ENCODE peak calls at places on chromosomes 13 and 19, in ten cellular contexts. C is left ventricle myocardium inferior, I is A673, O is lower lobe of right lung, Q is body of pancreas, D is IMR-90, Z is left lung, R is GM12865, S is GM13976, N is HFF-Myc. Y is an unnamed sample.

GRCh38 chr19:34260771-34261173 is 6.4 kb downstream of the GARRE1 start:
- DNase-seq in C (no peak), I (no peak), O (no peak), Q (no peak), D (peak), Z (no peak), R (no peak), S (no peak), N (no peak), Y (no peak)

GRCh38 chr13:64255988-64256387 is 2840.3 kb upstream of the PCDH20 start:
- DNase-seq in C (no peak), I (no peak), O (no peak), Q (no peak), D (no peak), Z (no peak), R (no peak), S (no peak), N (no peak), Y (no peak)

GRCh38 chr13:38979891-38980627 is 10.6 kb downstream of the STOML3 start:
- DNase-seq in C (peak), I (no peak), O (no peak), Q (peak), D (no peak), Z (no peak), R (no peak), S (no peak), N (no peak), Y (no peak)

GRCh38 chr19:49890349-49891311 is 6.1 kb downstream of the IL4I1 start:
- DNase-seq in C (no peak), I (no peak), O (peak), Q (peak), D (no peak), Z (peak), R (peak), S (peak), N (no peak), Y (peak)

GRCh38 chr13:100434010-100434763 is 154.4 kb downstream of the GGACT start:
- DNase-seq in C (no peak), I (no peak), O (no peak), Q (no peak), D (peak), Z (no peak), R (peak), S (peak), N (no peak), Y (no peak)

GRCh38 chr13:34779171-34779570 is 162.9 kb upstream of the NBEA start:
- DNase-seq in C (no peak), I (peak), O (no peak), Q (no peak), D (no peak), Z (no peak), R (no peak), S (no peak), N (no peak), Y (no peak)

GRCh38 chr13:37985281-37985680 is 115.7 kb upstream of the TRPC4 start:
- DNase-seq in C (no peak), I (peak), O (no peak), Q (no peak), D (no peak), Z (no peak), R (no peak), S (no peak), N (no peak), Y (no peak)

GRCh38 chr19:2625434-2625833 is 77.1 kb downstream of the GNG7 start:
- DNase-seq in C (peak), I (no peak), O (peak), Q (no peak), D (no peak), Z (peak), R (no peak), S (no peak), N (no peak), Y (no peak)

GRCh38 chr13:32528358-32528757 is 10.2 kb downstream of the N4BP2L2 start:
- DNase-seq in C (no peak), I (no peak), O (no peak), Q (no peak), D (peak), Z (no peak), R (no peak), S (no peak), N (no peak), Y (no peak)

GRCh38 chr13:75812751-75813181 is 176.6 kb downstream of the LMO7 start:
- DNase-seq in C (no peak), I (no peak), O (no peak), Q (peak), D (peak), Z (no peak), R (no peak), S (no peak), N (no peak), Y (no peak)

GRCh38 chr13:26604784-26605183 is 47.3 kb downstream of the WASF3 start:
- DNase-seq in C (peak), I (no peak), O (peak), Q (peak), D (no peak), Z (no peak), R (no peak), S (no peak), N (no peak), Y (no peak)

GRCh38 chr13:57425531-57425930 is 206.0 kb upstream of the PCDH17 start:
- DNase-seq in C (no peak), I (no peak), O (no peak), Q (no peak), D (no peak), Z (no peak), R (no peak), S (no peak), N (no peak), Y (no peak)

GRCh38 chr19:45767881-45768643 is 990 bp downstream of the SIX5 start:
- DNase-seq in C (peak), I (peak), O (peak), Q (peak), D (peak), Z (peak), R (peak), S (peak), N (no peak), Y (peak)

GRCh38 chr19:17576758-17577532 is 21.5 kb downstream of the COLGALT1 start:
- DNase-seq in C (no peak), I (peak), O (peak), Q (no peak), D (no peak), Z (peak), R (peak), S (peak), N (no peak), Y (peak)

GRCh38 chr13:94311893-94312292 is 167.6 kb downstream of the DCT start:
- DNase-seq in C (no peak), I (no peak), O (no peak), Q (no peak), D (peak), Z (no peak), R (no peak), S (no peak), N (no peak), Y (no peak)

GRCh38 chr13:107842562-107843180 is 372.7 kb downstream of the LIG4 start:
- DNase-seq in C (no peak), I (peak), O (no peak), Q (no peak), D (peak), Z (no peak), R (no peak), S (no peak), N (no peak), Y (no peak)

GRCh38 chr19:48596237-48596636 is 10.3 kb upstream of the SPACA4 start:
- DNase-seq in C (no peak), I (no peak), O (no peak), Q (no peak), D (no peak), Z (no peak), R (no peak), S (no peak), N (no peak), Y (no peak)

GRCh38 chr19:11286312-11286974 is 9.5 kb upstream of the TSPAN16 start:
- DNase-seq in C (peak), I (peak), O (no peak), Q (no peak), D (peak), Z (no peak), R (no peak), S (peak), N (no peak), Y (no peak)

GRCh38 chr13:48233886-48234488 is 981 bp downstream of the ITM2B start:
- DNase-seq in C (no peak), I (no peak), O (no peak), Q (no peak), D (peak), Z (no peak), R (peak), S (no peak), N (no peak), Y (no peak)

GRCh38 chr13:66071608-66072007 is 1158.5 kb downstream of the PCDH9 start:
- DNase-seq in C (no peak), I (no peak), O (no peak), Q (no peak), D (no peak), Z (no peak), R (no peak), S (no peak), N (no peak), Y (no peak)

GRCh38 chr19:44588753-44589112 is 24.6 kb upstream of the IGSF23 start:
- DNase-seq in C (no peak), I (no peak), O (no peak), Q (no peak), D (no peak), Z (no peak), R (no peak), S (no peak), N (no peak), Y (no peak)

GRCh38 chr13:112428704-112429103 is 52.5 kb downstream of the SPACA7 start:
- DNase-seq in C (no peak), I (no peak), O (no peak), Q (no peak), D (no peak), Z (no peak), R (no peak), S (no peak), N (no peak), Y (no peak)

GRCh38 chr13:96984061-96984508 is 10.2 kb downstream of the OXGR1 start:
- DNase-seq in C (no peak), I (peak), O (peak), Q (peak), D (no peak), Z (no peak), R (peak), S (peak), N (no peak), Y (peak)

GRCh38 chr19:9785367-9786331 is 17.1 kb upstream of the ZNF846 start:
- DNase-seq in C (peak), I (peak), O (peak), Q (peak), D (peak), Z (peak), R (peak), S (peak), N (peak), Y (peak)

GRCh38 chr19:6521718-6522646 is 8.8 kb upstream of the TNFSF9 start:
- DNase-seq in C (no peak), I (no peak), O (peak), Q (no peak), D (no peak), Z (no peak), R (peak), S (peak), N (no peak), Y (no peak)

DNA sequence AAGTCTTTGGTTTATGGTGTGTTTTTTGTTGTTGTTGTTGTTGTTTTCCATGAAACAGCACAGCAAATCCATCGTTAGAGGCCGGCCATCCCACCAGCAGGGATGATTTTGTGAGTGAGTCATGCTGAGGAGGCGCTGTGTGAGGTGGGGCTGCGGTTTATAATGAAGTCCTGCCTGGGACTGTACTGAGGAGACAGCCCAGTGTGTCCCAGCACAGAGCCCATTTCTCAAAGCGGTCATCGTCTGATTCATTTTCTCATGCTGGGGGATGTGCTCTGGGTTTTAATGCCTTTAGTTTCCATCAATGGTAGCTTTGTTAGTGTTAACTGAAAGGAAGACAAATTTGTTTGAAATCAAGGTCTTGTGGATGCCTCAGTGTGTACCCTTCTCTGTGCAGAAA is 129.3 kb upstream of the SERP2 start:
- DNase-seq in C (no peak), I (no peak), O (no peak), Q (no peak), D (peak), Z (no peak), R (no peak), S (no peak), N (no peak), Y (no peak)
- TF ChIP-seq CTCF in C (no peak), I (no peak), O (no peak), Q (no peak), D (no peak), Z (no peak), R (no peak), S (no peak), N (no peak), Y (no peak)

GRCh38 chr19:52749780-52750179 is 14.9 kb upstream of the ZNF611 start:
- DNase-seq in C (no peak), I (no peak), O (no peak), Q (no peak), D (no peak), Z (no peak), R (no peak), S (no peak), N (no peak), Y (no peak)

GRCh38 chr19:52742516-52742915 is 7.7 kb upstream of the ZNF611 start:
- DNase-seq in C (no peak), I (no peak), O (no peak), Q (no peak), D (no peak), Z (no peak), R (no peak), S (no peak), N (no peak), Y (no peak)

GRCh38 chr19:52748336-52748950 is 13.6 kb upstream of the ZNF611 start:
- DNase-seq in C (no peak), I (peak), O (no peak), Q (no peak), D (peak), Z (no peak), R (peak), S (no peak), N (no peak), Y (no peak)
- TF ChIP-seq CTCF in C (peak), I (peak), O (peak), Q (no peak), D (peak), Z (peak), R (no peak), S (no peak), N (no peak), Y (peak)

GRCh38 chr13:110061270-110061669 is 245.7 kb downstream of the COL4A1 start:
- DNase-seq in C (no peak), I (no peak), O (no peak), Q (no peak), D (no peak), Z (no peak), R (no peak), S (no peak), N (no peak), Y (no peak)
- TF ChIP-seq CTCF in C (no peak), I (no peak), O (no peak), Q (no peak), D (no peak), Z (no peak), R (no peak), S (no peak), N (no peak), Y (no peak)

GRCh38 chr19:32717496-32717895 is 2.1 kb upstream of the TDRD12 start:
- DNase-seq in C (no peak), I (no peak), O (no peak), Q (no peak), D (no peak), Z (no peak), R (no peak), S (no peak), N (no peak), Y (no peak)

GRCh38 chr19:32719611-32720059 is at the start of gene TDRD12:
- DNase-seq in C (no peak), I (no peak), O (no peak), Q (no peak), D (no peak), Z (peak), R (no peak), S (no peak), N (no peak), Y (no peak)

GRCh38 chr19:32718286-32718685 is 1.3 kb upstream of the TDRD12 start:
- DNase-seq in C (no peak), I (no peak), O (no peak), Q (no peak), D (no peak), Z (no peak), R (no peak), S (no peak), N (no peak), Y (no peak)

GRCh38 chr19:32720936-32721250 is 1.3 kb downstream of the TDRD12 start:
- DNase-seq in C (no peak), I (no peak), O (no peak), Q (no peak), D (no peak), Z (no peak), R (no peak), S (no peak), N (no peak), Y (no peak)

GRCh38 chr19:32720216-32720935 is 809 bp downstream of the TDRD12 start:
- DNase-seq in C (no peak), I (no peak), O (no peak), Q (no peak), D (no peak), Z (no peak), R (no peak), S (no peak), N (no peak), Y (peak)
- TF ChIP-seq CTCF in C (no peak), I (no peak), O (no peak), Q (no peak), D (no peak), Z (no peak), R (no peak), S (no peak), N (no peak), Y (no peak)

DNA sequence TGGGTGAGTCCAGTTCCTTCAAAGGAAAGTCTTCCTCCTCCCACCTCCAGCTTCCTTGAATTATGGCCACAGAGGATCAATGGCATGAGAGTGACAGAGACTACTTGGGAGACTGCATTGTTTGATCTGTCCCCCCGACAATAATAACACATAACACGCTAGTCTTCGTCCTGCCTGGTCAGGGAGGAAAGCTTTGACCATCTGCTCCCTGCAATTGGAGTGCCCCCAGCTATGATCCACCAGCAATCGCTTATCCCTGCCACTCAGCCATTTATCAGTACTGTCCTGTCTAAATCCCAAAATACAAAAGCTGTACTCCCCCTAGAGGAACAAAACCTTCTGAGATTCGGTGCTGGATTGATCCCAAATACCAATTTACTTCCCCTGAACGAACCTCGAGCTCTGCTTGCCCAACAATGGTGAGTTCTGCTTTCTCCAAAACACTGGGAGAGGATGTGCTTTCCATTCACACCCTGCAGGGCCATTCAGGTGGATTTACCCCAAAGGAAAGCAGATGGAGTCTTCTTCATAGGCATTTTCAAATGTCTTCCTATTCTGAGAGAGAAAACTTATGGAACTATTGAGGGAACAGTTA is 466.7 kb downstream of the TSHZ3 start:
- DNase-seq in C (no peak), I (no peak), O (no peak), Q (no peak), D (no peak), Z (no peak), R (no peak), S (no peak), N (no peak), Y (no peak)
- TF ChIP-seq CTCF in C (no peak), I (no peak), O (no peak), Q (no peak), D (no peak), Z (no peak), R (no peak), S (no peak), N (no peak), Y (no peak)

DNA sequence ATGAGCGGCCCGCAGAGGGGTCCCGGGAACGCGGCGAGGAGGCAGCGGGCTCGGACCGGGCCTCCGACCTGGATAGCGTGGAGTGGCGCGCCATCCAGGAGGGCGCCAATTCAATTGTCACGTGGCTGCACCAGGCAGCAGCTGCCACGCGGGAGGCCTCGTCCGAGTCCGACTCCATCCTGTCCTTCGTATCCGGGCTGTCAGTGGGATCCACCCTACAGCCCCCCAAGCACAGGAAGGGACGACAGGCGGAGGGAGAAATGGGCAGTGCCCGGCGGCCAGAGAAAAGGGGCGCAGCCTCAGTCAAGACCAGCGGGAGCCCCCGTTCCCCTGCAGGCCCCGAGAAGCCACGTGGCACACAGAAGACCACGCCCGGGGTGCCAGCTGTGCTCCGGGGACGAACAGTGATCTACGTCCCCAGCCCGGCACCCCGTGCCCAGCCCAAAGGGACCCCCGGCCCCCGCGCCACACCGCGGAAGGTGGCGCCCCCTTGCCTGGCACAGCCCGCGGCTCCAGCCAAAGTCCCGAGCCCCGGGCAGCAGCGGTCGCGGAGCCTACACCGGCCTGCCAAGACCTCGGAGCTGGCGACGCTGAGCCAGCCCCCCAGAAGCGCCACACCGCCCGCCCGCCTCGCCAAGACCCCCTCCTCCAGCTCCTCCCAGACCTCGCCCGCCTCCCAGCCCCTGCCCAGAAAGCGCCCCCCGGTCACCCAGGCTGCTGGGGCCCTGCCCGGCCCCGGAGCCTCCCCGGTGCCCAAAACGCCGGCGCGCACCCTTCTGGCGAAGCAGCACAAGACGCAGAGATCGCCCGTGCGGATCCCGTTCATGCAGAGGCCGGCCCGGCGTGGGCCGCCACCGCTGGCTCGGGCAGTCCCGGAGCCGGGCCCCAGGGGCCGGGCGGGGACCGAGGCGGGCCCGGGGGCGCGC is 10.5 kb downstream of the C19orf25 start:
- DNase-seq in C (no peak), I (peak), O (no peak), Q (no peak), D (peak), Z (peak), R (peak), S (no peak), N (no peak), Y (no peak)
- TF ChIP-seq CTCF in C (no peak), I (peak), O (no peak), Q (no peak), D (peak), Z (no peak), R (peak), S (no peak), N (no peak), Y (peak)

GRCh38 chr19:38224014-38224862 is at the start of gene DPF1:
- DNase-seq in C (peak), I (peak), O (no peak), Q (no peak), D (peak), Z (peak), R (peak), S (peak), N (peak), Y (peak)
- TF ChIP-seq CTCF in C (no peak), I (peak), O (no peak), Q (no peak), D (peak), Z (no peak), R (peak), S (peak), N (no peak), Y (peak)

DNA sequence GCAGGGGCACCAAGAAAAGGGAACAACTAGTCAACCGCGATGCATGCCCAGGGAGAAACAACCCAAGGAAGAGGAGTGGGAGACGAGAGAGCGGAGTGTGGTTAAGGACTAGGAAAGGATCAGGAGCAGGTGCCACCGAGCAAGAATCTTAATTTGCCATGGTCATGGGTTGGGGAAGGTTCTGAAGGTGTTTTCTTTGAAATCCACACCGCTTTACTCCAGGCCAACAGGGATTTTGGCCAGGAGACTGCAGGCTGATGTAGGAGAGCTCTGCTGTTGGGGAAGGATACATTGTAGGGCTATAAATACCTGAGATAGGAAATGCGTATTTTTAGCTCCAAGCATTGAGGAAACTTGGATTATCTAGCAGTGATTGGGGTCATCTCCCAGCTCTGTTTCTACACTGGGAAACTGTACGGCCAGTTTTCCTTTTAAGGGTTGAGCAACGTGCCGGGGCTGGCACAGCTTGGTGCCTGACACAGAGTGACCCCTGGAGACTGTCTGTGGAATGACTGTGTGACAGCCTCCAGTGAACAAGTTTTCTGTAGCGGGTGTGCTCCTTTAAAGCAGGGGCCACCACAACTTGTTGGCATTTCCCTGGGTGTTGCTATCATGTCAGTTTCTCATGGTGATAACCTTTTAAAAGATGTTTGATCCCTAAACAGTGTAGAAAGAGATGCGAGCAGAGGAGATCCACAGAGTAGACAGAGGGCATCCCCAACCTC is 34.2 kb downstream of the ZNF536 start:
- DNase-seq in C (peak), I (peak), O (no peak), Q (no peak), D (no peak), Z (no peak), R (peak), S (no peak), N (no peak), Y (peak)
- TF ChIP-seq CTCF in C (peak), I (peak), O (no peak), Q (no peak), D (no peak), Z (no peak), R (peak), S (peak), N (no peak), Y (peak)

Y was measured in GM13977.